ENCODE peak calls at places on chromosome 3, in eight cellular contexts. J, B, M, Y, D, U, F and Z are unnamed samples.

GRCh38 chr3:182789371-182789770 is 3.9 kb upstream of the ATP11B start:
- DNase-seq in M (peak; percentile 81), B (no peak), Y (no peak), J (no peak), U (no peak), D (no peak), F (no peak), Z (no peak)

GRCh38 chr3:118472586-118472985 is 562.1 kb downstream of the IGSF11 start:
- DNase-seq in M (no peak), F (no peak), U (no peak), J (no peak), Y (no peak), B (no peak), D (no peak), Z (no peak)

GRCh38 chr3:62445267-62445666 is 71.9 kb upstream of the FEZF2 start:
- DNase-seq in B (no peak), Y (no peak), F (no peak), M (peak; percentile 14), D (no peak), J (no peak), U (no peak), Z (no peak)

GRCh38 chr3:9915252-9916141 is 1.4 kb upstream of the IL17RC start:
- DNase-seq in B (no peak), M (peak; percentile 50), Y (no peak), U (no peak), J (peak; percentile 91), F (peak; percentile 77), D (peak; percentile 89), Z (peak; percentile 53)

GRCh38 chr3:69740103-69741021 is 1.1 kb downstream of the MITF start:
- DNase-seq in B (no peak), M (no peak), F (peak; percentile 59), D (no peak), U (no peak), J (peak; percentile 68), Y (no peak), Z (peak; percentile 54)

GRCh38 chr3:23096041-23096440 is 107.1 kb upstream of the UBE2E2 start:
- DNase-seq in B (no peak), M (no peak), J (no peak), D (no peak), Y (no peak), F (no peak), U (no peak), Z (no peak)

GRCh38 chr3:71728632-71729342 is 3.6 kb upstream of the EIF4E3 start:
- DNase-seq in U (no peak), B (no peak), Y (no peak), F (no peak), D (no peak), M (no peak), J (no peak), Z (no peak)

GRCh38 chr3:138469869-138470268 is 35.5 kb downstream of the ESYT3 start:
- DNase-seq in M (no peak), Y (no peak), D (no peak), J (no peak), F (no peak), B (no peak), U (no peak), Z (no peak)

GRCh38 chr3:150761831-150762661 is 923 bp downstream of the SIAH2 start:
- DNase-seq in F (peak; percentile 63), U (no peak), D (peak; percentile 91), B (no peak), Y (no peak), M (peak; percentile 69), J (peak; percentile 85), Z (peak; percentile 38)

GRCh38 chr3:37626722-37627565 is 234.7 kb upstream of the CTDSPL start:
- DNase-seq in D (no peak), M (no peak), Y (no peak), B (no peak), U (no peak), F (no peak), J (no peak), Z (no peak)

GRCh38 chr3:131474115-131474514 is 28.7 kb downstream of the MRPL3 start:
- DNase-seq in B (no peak), Y (no peak), U (no peak), F (no peak), D (no peak), M (no peak), J (no peak), Z (no peak)

GRCh38 chr3:45280227-45280626 is 54.1 kb upstream of the TMEM158 start:
- DNase-seq in F (no peak), J (no peak), Y (no peak), M (no peak), B (no peak), U (no peak), D (no peak), Z (no peak)
- TF ChIP-seq POLR2AphosphoS5 in F (no peak), J (no peak), Y (no peak), M (no peak), B (no peak), U (no peak), D (no peak), Z (no peak)

GRCh38 chr3:48436855-48437254 is 3.1 kb downstream of the CCDC51 start:
- DNase-seq in J (no peak), B (no peak), D (no peak), U (no peak), Y (no peak), F (no peak), M (no peak), Z (no peak)
- H3K27ac ChIP-seq in J (no peak overlapping the region), B (no peak overlapping the region), D (no peak overlapping the region), U (no peak overlapping the region), Y (peak overlapping the region; percentile 5), F (no peak overlapping the region), M (no peak overlapping the region), Z (peak overlapping the region; percentile 2)

DNA sequence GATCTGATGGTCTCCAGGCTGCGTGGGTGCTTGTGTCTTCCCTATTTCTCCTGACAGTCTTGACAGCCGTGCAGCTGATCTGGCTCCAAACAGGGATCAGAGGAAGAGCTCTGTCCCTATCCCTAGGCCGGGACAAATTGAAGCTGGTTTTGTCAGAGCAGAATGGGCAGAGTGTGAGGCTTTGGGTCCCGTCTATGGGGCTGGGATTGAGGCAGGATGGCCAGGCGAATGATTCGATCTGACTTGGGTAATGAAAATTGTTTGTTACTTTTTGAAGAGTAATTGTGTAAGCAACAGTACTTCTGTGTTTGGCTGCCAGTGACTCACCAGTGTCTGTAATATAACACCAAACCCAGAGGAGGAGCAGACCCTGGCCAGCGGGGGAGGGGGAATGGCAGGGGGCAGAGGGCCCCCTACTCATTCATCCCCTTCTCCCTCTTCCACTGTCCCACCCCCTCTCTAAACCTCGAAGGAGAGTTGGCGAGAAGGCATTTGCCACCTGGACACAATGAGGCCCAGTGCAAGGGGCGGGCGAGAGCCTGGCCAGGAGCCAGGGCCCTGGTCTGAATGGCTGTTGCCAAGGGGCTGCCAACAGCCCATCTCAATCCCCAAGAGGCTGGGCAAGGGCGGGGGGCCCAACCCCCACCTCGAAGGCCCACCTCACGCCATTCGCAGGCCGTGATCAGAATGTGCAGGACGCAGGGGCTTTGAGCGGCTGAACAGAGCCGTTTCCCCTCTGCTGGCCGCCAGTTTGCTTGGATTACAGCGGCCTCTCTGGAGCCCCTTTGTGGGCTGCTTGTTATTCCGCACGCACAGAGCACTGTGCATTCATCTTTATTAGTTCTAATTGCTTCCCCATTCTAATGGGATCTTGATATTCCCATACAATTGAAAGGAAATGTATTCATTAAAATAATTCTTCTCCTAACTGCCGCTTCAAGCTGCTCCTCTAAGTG is 5.1 kb upstream of the MAGEF1 start:
- DNase-seq in J (no peak), F (no peak), D (no peak), U (no peak), Y (no peak), M (no peak), B (peak; percentile 88), Z (no peak)
- H3K9me3 ChIP-seq in J (no peaks in the 10 kb centered on the region), F (no peaks in the 10 kb centered on the region), D (no peaks in the 10 kb centered on the region), U (no peaks in the 10 kb centered on the region), Y (no peaks in the 10 kb centered on the region), M (no peaks in the 10 kb centered on the region), B (no peaks in the 10 kb centered on the region), Z (no peaks in the 10 kb centered on the region)

GRCh38 chr3:31704651-31705179 is 172.0 kb downstream of the STT3B start:
- DNase-seq in Y (peak; percentile 55), B (no peak), J (no peak), F (peak; percentile 66), D (peak; percentile 75), M (peak; percentile 80), U (no peak), Z (peak; percentile 75)
- TF ChIP-seq POLR2AphosphoS5 in Y (peak; percentile 26), B (no peak), J (no peak), F (no peak), D (no peak), M (no peak), U (no peak), Z (no peak)